ENCODE peak calls at places on chromosomes 12 and 14, in four cellular contexts. X is HepG2, S is HCT116, G is K562. W is an unnamed sample. For H3K4me1, the result is how much of the 10 kb centered on the place peaks cover.

GRCh38 chr14:85463512-85463911 is 66.4 kb upstream of the FLRT2 start:
- DNase-seq in G (no peak), X (no peak), S (no peak), W (no peak)

GRCh38 chr14:56378474-56378873 is 201.1 kb upstream of the TMEM260 start:
- DNase-seq in G (no peak), X (no peak), S (no peak), W (no peak)

GRCh38 chr12:65232490-65233077 is 45.9 kb upstream of the MSRB3 start:
- DNase-seq in G (no peak), S (no peak), X (no peak), W (no peak)

GRCh38 chr12:83848702-83849101 is 1063.9 kb downstream of the SLC6A15 start:
- DNase-seq in S (no peak), X (no peak), G (no peak), W (no peak)

GRCh38 chr12:112850343-112850742 is 56.4 kb upstream of the OAS1 start:
- DNase-seq in X (no peak), G (no peak), S (no peak), W (no peak)

GRCh38 chr14:22482782-22483553 is 106.1 kb downstream of the DAD1 start:
- DNase-seq in G (no peak), S (no peak), X (no peak), W (no peak)

GRCh38 chr12:51687142-51687935 is 96.3 kb downstream of the SCN8A start:
- DNase-seq in S (no peak), G (no peak), X (no peak), W (no peak)

GRCh38 chr14:31933716-31934115 is 143.4 kb upstream of the ARHGAP5 start:
- DNase-seq in S (no peak), G (no peak), X (no peak), W (no peak)

GRCh38 chr12:128474916-128475315 is 207.9 kb downstream of the TMEM132C start:
- DNase-seq in X (no peak), G (no peak), S (no peak), W (no peak)

GRCh38 chr12:49061157-49061650 is 610 bp upstream of the KMT2D start:
- DNase-seq in S (no peak), X (no peak), G (no peak), W (no peak)

GRCh38 chr12:39807043-39807442 is 187.4 kb upstream of the ABCD2 start:
- DNase-seq in G (peak), X (peak), S (peak), W (no peak)

GRCh38 chr14:39267592-39268112 is 33.9 kb downstream of the MIA2 start:
- DNase-seq in S (peak), G (no peak), X (peak), W (no peak)

GRCh38 chr14:58535084-58535483 is 102.7 kb upstream of the DACT1 start:
- DNase-seq in G (no peak), X (no peak), S (no peak), W (no peak)

GRCh38 chr12:52044284-52044983 is 6.8 kb upstream of the NR4A1 start:
- DNase-seq in S (no peak), X (no peak), G (no peak), W (no peak)

GRCh38 chr12:50302686-50303085 is 19.4 kb upstream of the LIMA1 start:
- DNase-seq in G (no peak), X (no peak), S (no peak), W (no peak)

GRCh38 chr12:50291377-50291776 is 8.1 kb upstream of the LIMA1 start:
- DNase-seq in S (no peak), G (no peak), X (no peak), W (no peak)

GRCh38 chr12:50297996-50298395 is 14.7 kb upstream of the LIMA1 start:
- DNase-seq in G (no peak), S (no peak), X (no peak), W (no peak)

GRCh38 chr12:50296554-50296953 is 13.2 kb upstream of the LIMA1 start:
- DNase-seq in G (no peak), S (no peak), X (no peak), W (no peak)

DNA sequence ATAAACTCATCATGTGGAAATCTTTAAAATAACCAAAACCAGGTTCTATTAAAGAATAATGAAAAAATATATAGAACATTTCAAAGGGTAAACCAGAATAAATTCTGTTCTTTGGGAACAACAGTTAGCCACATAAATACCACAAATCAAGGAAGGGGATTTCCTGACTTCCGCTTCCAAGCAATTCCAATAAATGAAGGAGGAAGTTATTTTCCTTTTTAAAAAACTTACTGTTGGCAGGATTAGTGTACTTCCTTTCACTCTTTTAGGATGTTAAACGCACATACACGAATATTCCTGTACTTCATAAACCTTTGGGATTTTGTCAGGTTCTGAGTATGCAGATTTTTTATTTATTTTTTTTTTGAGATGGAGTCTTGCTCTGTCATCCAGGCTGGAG is 13.7 kb upstream of the LIMA1 start:
- DNase-seq in X (no peak), G (no peak), S (no peak), W (no peak)
- TF ChIP-seq POLR2AphosphoS5 in X (no peak), G (no peak), S (no peak), W (no peak)

GRCh38 chr14:69282448-69282847 is 22.5 kb downstream of the GALNT16 start:
- DNase-seq in X (no peak), S (no peak), G (no peak), W (no peak)

GRCh38 chr14:69285661-69286255 is 25.8 kb downstream of the GALNT16 start:
- DNase-seq in S (no peak), X (no peak), G (no peak), W (no peak)

GRCh38 chr14:69280746-69281291 is 20.9 kb downstream of the GALNT16 start:
- DNase-seq in X (no peak), G (no peak), S (no peak), W (no peak)

GRCh38 chr14:69284170-69284569 is 24.2 kb downstream of the GALNT16 start:
- DNase-seq in X (no peak), G (no peak), S (no peak), W (no peak)

DNA sequence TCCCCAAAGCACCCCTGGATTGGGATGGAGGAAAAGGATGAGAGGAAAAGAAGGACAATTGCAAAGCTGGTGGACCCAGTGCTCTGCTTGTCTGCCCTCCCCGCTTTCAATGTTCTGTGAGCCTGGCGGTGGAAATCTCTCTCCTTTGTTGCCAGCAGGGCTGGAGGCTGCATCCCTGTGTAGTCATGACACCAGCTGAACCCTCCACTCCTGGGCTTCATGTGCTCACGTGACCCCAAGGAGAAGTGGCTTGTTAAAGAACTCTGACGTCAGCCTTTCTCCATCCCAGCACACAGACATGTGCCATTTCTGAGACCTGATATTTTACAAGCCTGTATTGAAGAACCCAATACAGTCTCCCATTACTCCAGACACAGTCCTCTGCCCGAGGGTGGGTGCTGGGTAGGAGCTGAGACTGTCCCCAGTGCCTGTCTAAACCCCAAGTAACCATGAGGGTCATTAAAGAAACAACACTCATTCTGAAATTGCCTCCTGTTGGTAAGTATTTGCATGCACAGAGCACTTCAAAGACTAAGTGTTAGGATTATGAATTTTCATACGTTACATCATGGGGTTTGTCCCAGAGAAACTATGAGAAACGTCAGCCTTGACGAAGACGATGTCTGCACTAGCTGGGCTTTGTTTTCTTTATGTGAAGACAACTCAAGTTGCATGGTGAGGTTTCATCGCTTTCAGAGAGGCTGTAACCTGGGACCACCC is 21.7 kb downstream of the GALNT16 start:
- DNase-seq in S (no peak), G (no peak), X (no peak), W (no peak)
- TF ChIP-seq TCF7L2 in S (no peak), G (no peak), X (no peak), W (no peak)

DNA sequence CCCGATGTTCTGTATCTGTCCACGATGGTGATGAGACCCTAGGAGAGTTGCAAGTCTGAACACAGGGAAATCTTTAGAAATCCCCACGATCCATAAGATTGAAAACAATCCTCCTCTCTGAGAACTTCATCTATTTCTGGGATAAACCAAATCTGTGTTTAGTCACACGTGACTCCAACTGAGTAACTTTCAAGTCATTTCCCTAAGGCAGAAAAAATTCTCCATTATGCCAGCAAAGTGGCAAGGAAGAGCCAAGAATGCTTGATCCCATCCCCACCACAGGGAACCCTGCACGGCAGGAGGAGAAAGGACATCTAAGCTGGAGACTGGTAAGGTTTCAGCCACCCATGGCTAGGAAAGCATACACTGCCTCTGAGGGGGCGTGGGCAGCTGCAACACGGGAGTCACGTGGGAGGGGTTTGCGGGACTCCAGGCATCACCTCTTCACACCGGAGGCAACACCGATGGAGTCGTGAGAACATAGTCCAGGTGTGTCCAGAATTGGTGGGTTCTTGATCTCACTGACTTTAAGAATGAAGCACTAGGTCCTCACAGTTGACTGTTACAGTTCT is 2.9 kb upstream of the SIVA1 start:
- DNase-seq in X (no peak), S (no peak), G (no peak), W (no peak)
- H3K4me1 ChIP-seq in X (half or more), S (under half), G (under half), W (under half)

DNA sequence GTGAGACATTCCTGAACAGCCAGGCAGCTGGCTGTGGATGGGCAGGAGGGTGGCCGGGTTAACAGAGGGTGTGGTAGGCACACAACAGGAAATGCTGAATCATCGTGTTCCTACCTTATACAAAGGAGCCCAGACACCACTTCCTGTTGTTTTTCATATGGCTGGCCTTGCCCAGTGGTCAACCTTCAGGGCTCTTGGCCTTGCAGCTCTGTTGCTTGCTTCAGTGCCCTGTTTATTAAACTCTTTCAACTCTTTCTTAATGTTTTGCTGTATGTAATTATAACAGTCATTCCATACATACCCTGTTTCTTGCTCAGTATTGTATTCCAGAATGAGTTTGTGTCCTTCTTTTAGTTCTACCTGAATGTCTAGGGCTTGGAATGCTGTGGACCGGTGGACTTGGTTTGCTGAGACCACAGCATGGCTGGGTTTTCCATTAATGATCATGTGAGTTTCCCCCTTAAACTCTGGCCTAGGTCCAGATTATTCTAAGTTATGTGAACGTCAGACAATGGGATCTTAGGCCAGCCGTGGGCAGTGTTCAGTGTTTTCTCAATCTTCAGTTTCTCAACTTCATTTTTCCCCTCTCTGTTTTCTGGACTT is 11.9 kb downstream of the CFAP54 start:
- DNase-seq in X (peak), G (no peak), S (peak), W (no peak)
- TF ChIP-seq POLR2AphosphoS5 in X (no peak), G (no peak), S (peak), W (no peak)

DNA sequence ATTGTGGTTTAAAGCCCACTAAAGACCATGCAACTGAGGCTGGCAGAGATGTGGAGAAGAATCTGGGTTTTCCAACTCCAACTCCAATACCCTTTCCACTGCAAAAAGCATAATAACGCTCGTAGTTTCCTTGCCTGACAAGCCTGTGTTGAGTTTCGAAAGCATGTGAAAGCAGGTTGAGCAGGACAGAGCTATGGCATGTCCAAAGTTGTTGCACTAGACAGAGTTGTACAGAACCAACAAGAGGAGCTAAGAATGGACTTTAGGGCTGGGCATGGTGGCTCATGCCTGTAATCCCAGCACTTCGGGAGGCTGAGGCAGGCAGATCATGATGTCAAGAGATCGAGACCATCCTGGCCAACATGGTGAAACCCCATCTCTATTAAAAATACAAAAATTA is 572.0 kb upstream of the TBX3 start:
- DNase-seq in G (no peak), S (no peak), X (no peak), W (no peak)
- TF ChIP-seq TCF7L2 in G (no peak), S (no peak), X (no peak), W (no peak)

GRCh38 chr12:6202331-6202730 is 2.1 kb downstream of the CD9 start:
- DNase-seq in G (no peak), X (no peak), S (no peak), W (no peak)
- H3K4me1 ChIP-seq in G (under half), X (half or more), S (half or more), W (under half)

GRCh38 chr14:101719045-101719645 is 42.4 kb upstream of the PPP2R5C start:
- DNase-seq in X (no peak), G (no peak), S (no peak), W (no peak)

GRCh38 chr14:101723061-101723595 is 38.4 kb upstream of the PPP2R5C start:
- DNase-seq in X (no peak), G (no peak), S (no peak), W (no peak)

GRCh38 chr14:101719708-101720107 is 41.8 kb upstream of the PPP2R5C start:
- DNase-seq in G (no peak), X (peak), S (no peak), W (no peak)

GRCh38 chr14:101721111-101721510 is 40.4 kb upstream of the PPP2R5C start:
- DNase-seq in S (no peak), X (no peak), G (no peak), W (no peak)

GRCh38 chr14:101721951-101722661 is 39.4 kb upstream of the PPP2R5C start:
- DNase-seq in G (no peak), S (no peak), X (peak), W (no peak)
- TF ChIP-seq POLR2AphosphoS5 in G (no peak), S (no peak), X (no peak), W (no peak)

GRCh38 chr12:67068773-67069450 is 200.2 kb upstream of the CAND1 start:
- DNase-seq in G (peak), S (no peak), X (peak), W (no peak)

GRCh38 chr12:67067453-67068203 is 201.5 kb upstream of the CAND1 start:
- DNase-seq in S (no peak), X (no peak), G (no peak), W (no peak)

GRCh38 chr12:67070307-67070600 is 198.9 kb upstream of the CAND1 start:
- DNase-seq in X (no peak), G (no peak), S (no peak), W (no peak)

GRCh38 chr12:67069451-67070306 is 199.5 kb upstream of the CAND1 start:
- DNase-seq in G (peak), S (no peak), X (peak), W (no peak)

DNA sequence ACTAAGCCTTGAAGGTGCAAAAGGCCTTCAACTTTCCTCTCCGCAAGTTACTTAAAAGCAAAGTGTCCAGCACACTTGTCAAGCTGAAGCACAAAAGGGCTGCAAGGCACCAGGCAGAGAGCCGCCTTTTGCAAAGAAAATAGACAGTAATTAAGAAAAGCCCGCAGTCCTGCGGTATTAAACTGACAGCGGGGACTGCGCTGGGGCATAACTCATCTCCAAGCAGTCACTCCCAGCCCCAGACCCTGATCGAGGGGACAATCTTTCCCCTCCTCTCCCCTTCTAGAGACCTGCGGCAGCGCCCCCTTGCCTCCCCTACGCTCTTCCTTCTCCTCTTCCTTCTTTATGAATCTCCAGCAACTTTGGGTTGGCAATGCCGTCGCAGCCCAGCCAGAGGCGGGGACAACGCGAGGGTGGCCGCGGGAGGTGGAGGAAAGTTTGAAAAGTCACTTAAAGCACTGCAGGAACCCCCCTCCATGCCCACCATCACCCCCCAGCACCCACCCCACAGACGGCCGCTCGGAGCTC is 200.9 kb upstream of the CAND1 start:
- DNase-seq in G (no peak), S (no peak), X (no peak), W (no peak)
- TF ChIP-seq TCF7L2 in G (no peak), S (no peak), X (no peak), W (no peak)

DNA sequence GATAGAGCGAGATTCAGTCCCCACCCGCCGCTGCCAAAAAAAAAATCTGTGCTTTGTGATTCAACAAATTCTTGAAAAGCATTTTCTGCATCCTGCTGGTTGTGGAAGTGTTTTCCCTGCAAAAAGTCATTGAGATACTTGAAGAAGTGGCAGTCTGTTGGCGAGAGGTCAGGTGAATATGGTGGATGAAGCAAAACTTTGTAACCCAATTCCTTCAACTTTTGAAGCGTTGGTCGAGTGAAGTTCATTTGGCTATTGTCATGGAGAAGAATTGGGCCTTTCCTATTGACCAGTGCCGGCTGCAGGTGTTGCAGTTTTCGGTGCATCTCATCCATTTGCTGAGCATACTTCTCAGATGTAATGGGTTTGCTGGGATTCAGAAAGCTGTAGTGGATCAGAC is 20.9 kb downstream of the SRGAP1 start:
- DNase-seq in G (no peak), X (no peak), S (no peak), W (no peak)
- H3K4me1 ChIP-seq in G (under half), X (under half), S (under half), W (half or more)